ENCODE peak calls at places on chromosomes 6 and 20, in nine cellular contexts. F, I, S, E, B, R, Z, N and V are unnamed samples.

GRCh38 chr6:138115877-138116660 is 8.8 kb upstream of the PERP start:
- DNase-seq in N (peak), B (peak), Z (peak), R (peak), F (peak), I (no peak), S (peak), E (peak), V (peak)

GRCh38 chr6:68008445-68008844 is 626.6 kb upstream of the ADGRB3 start:
- DNase-seq in B (no peak), S (no peak), F (no peak), N (no peak), I (no peak), Z (no peak), R (no peak), E (no peak), V (no peak)

GRCh38 chr6:22921831-22922230 is 352.5 kb downstream of the HDGFL1 start:
- DNase-seq in I (no peak), N (no peak), E (no peak), Z (no peak), B (no peak), S (no peak), F (no peak), R (no peak), V (no peak)

GRCh38 chr6:64983108-64983507 is 723.9 kb downstream of the EYS start:
- DNase-seq in B (no peak), E (no peak), F (no peak), I (no peak), Z (no peak), N (no peak), R (no peak), S (no peak), V (no peak)

GRCh38 chr6:21946298-21946783 is 350.5 kb downstream of the PRL start:
- DNase-seq in R (no peak), B (no peak), Z (peak), I (no peak), E (no peak), N (no peak), F (no peak), S (no peak), V (no peak)

GRCh38 chr6:129029778-129030177 is 146.8 kb downstream of the LAMA2 start:
- DNase-seq in F (no peak), Z (no peak), E (no peak), R (no peak), I (no peak), S (no peak), N (no peak), B (no peak), V (no peak)

GRCh38 chr6:65014006-65014405 is 693.0 kb downstream of the EYS start:
- DNase-seq in I (no peak), Z (no peak), R (no peak), N (no peak), S (no peak), F (no peak), B (no peak), E (no peak), V (no peak)

GRCh38 chr20:62804632-62805364 is at the start of gene OGFR:
- DNase-seq in B (no peak), I (no peak), R (peak), S (peak), Z (peak), F (peak), N (peak), E (peak), V (peak)

GRCh38 chr6:150406948-150407347 is 38.1 kb downstream of the IYD start:
- DNase-seq in N (no peak), S (no peak), Z (no peak), R (no peak), F (no peak), I (no peak), E (no peak), B (no peak), V (no peak)

GRCh38 chr20:56574531-56575142 is 41.6 kb downstream of the FAM209B start:
- DNase-seq in S (no peak), Z (no peak), E (peak), N (no peak), I (no peak), F (no peak), R (no peak), B (no peak), V (no peak)

GRCh38 chr6:114579486-114579885 is 236.7 kb upstream of the HS3ST5 start:
- DNase-seq in B (no peak), F (no peak), I (no peak), S (no peak), N (no peak), Z (no peak), R (no peak), E (no peak), V (no peak)

GRCh38 chr6:131036616-131037015 is 26.4 kb downstream of the EPB41L2 start:
- DNase-seq in E (no peak), I (no peak), N (no peak), Z (no peak), F (no peak), B (no peak), S (no peak), R (no peak), V (no peak)

GRCh38 chr6:14596410-14596809 is 478.8 kb downstream of the CD83 start:
- DNase-seq in S (no peak), R (no peak), F (no peak), N (no peak), I (no peak), Z (peak), B (peak), E (no peak), V (no peak)

GRCh38 chr6:111713196-111713705 is 107.6 kb upstream of the TRAF3IP2 start:
- DNase-seq in R (peak), B (no peak), S (no peak), N (no peak), Z (no peak), I (no peak), F (no peak), E (no peak), V (no peak)

GRCh38 chr20:33940701-33941100 is 53.0 kb upstream of the RALY start:
- DNase-seq in N (no peak), E (no peak), R (peak), Z (no peak), S (no peak), F (no peak), B (no peak), I (no peak), V (no peak)

GRCh38 chr6:87731818-87732661 is 30.0 kb upstream of the AKIRIN2 start:
- DNase-seq in N (peak), B (peak), F (peak), Z (peak), R (peak), E (no peak), S (peak), I (no peak), V (peak)

GRCh38 chr6:30965140-30965601 is 18.3 kb upstream of the MUC21 start:
- DNase-seq in Z (no peak), R (no peak), B (no peak), F (no peak), E (no peak), S (no peak), I (no peak), N (no peak), V (no peak)

GRCh38 chr6:33428219-33428890 is 8.5 kb downstream of the SYNGAP1 start:
- DNase-seq in I (no peak), R (peak), S (peak), B (no peak), N (no peak), Z (no peak), F (peak), E (peak), V (peak)

GRCh38 chr6:25883536-25883935 is 9.5 kb upstream of the SLC17A3 start:
- DNase-seq in I (no peak), N (no peak), Z (no peak), E (no peak), F (no peak), R (no peak), B (no peak), S (no peak), V (no peak)
- H3K27ac ChIP-seq in I (no peak), N (no peak), Z (no peak), E (no peak), F (no peak), R (no peak), B (no peak), S (no peak), V (no peak)

DNA sequence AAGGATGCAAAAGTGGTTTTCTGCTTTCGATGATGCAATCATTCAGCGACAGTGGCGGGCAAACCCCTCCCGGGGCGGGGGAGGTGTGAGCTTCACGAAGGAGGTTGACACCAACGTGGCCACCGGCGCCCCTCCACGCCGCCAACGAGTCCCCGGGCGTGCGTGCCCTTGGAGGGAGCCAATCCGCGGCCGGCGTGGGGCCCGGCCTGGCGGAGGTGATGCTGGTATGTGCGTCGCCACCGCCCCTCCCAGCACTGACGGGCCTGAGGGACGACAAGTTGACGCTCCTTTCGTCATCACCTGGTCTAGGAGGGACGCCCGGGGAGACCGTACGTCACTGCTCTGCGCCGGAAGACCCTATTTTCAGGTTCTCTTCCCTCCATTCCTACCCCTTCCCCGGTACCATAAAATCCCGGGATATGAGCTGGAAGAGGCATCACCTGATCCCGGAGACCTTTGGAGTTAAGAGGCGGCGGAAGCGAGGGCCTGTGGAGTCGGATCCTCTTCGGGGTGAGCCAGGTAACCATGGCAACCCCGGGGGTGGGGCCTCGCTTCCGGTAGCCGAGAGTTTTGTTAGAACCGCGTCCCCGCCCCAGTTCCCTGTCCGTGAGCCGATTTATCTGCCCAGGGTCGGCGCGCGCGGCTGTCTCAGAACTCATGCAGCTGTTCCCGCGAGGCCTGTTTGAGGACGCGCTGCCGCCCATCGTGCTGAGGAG is at the start of gene DXO:
- DNase-seq in F (peak), S (peak), Z (peak), B (peak), N (peak), R (peak), I (peak), E (peak), V (peak)
- TF ChIP-seq POLR2A in F (peak), S (peak), Z (peak), B (no peak), N (peak), R (no peak), I (peak), E (peak), V (peak)

DNA sequence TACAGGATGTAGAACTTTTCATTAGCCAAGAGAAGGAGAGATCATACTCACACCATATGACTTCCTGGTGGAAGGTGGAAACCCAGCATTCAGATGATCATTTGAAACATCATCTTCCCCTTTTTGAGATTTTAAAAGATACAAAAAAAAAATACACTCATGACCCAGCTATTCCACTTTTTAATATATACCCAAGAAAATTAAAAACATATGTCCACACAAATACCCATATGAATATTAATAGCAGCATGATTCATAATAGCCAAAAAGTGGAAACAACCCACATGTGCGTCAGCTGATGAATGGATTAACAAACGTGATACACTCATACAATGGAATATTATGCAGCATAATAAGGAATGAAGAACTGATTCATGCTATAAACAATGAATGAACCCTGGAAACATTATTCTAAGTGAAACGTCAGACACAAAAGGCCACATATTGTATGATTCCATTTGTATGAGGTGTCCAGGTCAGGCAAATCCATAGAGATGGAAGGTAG is 130.0 kb upstream of the SGK1 start:
- DNase-seq in R (no peak), S (no peak), Z (peak), N (no peak), E (no peak), I (no peak), B (no peak), F (no peak), V (no peak)
- H3K4me3 ChIP-seq in R (no peak), S (no peak), Z (no peak), N (no peak), E (no peak), I (no peak), B (no peak), F (no peak), V (no peak)

GRCh38 chr6:140768133-140768532 is 1364.6 kb upstream of the GJE1 start:
- DNase-seq in B (no peak), R (no peak), Z (no peak), E (no peak), I (no peak), S (no peak), N (no peak), F (no peak), V (no peak)

GRCh38 chr6:140774080-140774505 is 1358.6 kb upstream of the GJE1 start:
- DNase-seq in I (no peak), N (no peak), S (no peak), B (peak), Z (peak), R (no peak), E (no peak), F (no peak), V (no peak)

GRCh38 chr6:140777780-140778179 is 1354.9 kb upstream of the GJE1 start:
- DNase-seq in B (no peak), I (no peak), E (no peak), N (no peak), F (no peak), R (no peak), S (no peak), Z (no peak), V (no peak)

DNA sequence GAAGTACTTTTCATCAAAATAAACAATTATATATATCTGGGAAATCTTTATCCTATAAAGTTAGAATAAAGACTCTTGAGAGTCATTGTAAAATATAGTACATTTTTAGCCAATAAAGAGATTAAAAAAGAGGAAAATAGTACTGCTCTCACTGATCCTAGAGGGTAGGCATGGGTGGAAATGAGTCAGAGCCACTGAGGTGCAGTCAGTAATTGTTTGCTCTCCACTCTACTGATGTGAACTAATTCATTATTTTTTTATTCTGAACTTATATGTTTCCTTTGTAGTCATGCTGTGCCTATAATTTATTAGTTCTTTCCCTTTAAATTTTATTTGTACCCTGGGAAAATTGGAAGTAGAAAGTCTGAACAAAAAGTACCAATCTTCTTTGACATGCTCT is 1359.4 kb upstream of the GJE1 start:
- DNase-seq in F (no peak), E (no peak), S (no peak), N (no peak), B (no peak), Z (no peak), R (no peak), I (no peak), V (no peak)
- H3K27ac ChIP-seq in F (no peak), E (no peak), S (no peak), N (no peak), B (no peak), Z (no peak), R (no peak), I (no peak), V (no peak)

DNA sequence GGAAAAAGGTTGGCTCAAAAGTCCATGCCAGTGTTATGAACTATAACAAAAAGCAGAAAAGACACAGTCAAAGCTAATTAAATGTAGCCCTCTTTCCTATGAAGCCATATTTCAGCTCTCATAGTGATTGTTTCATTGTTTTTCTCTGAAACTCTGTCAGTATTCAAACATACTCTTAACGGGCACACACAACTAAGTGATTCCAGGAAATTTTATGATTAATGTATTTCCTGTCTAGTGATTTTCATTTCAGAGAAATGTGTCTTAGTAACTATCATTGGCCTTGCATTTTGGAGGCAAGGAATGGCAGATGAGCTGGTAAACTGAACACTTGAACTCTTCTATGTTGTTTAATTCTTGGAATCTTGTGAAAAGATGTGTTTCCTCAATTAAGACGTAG is 68.0 kb downstream of the CLVS2 start:
- DNase-seq in Z (no peak), R (no peak), S (no peak), B (no peak), E (no peak), I (no peak), F (no peak), N (no peak), V (no peak)
- TF ChIP-seq POLR2A in Z (no peak), R (no peak), S (no peak), B (no peak), E (no peak), I (no peak), F (no peak), N (no peak), V (no peak)

DNA sequence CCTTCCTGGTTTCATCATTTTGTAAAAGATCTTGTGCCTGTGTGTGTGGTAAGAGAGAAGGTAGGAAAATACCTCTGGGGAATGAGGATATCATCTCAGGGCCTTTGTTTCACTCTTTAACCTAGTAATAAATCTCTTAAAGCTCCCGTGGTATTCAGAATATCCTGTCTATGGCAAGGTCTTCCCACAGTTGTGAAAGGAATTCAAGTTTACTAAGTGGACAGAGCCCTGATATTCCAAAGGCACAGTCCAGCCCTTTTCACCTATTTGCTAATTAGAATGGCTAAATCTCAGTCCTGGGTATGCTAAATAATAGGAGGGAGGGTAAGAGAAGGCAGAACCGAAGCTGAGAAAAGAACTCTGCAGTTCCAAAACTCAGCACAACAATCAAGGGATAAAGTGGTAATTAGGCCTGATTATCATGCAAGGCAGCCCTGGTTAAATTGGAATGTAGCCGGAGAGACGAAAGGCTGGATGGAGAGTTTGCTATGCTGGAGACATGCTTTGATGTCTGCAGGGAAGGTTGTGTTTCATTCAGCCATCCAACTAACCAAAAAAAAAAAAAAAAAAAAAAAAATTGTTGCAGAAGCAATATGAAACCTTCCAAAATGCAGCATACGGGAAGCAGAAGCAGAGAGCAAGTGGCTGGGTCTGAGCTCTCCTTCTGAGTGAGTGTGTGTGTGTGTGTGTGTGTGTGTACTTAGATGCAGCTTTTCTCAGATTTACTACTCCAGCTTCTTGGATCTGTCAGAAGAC is 28.5 kb upstream of the PIM1 start:
- DNase-seq in N (peak), E (no peak), R (no peak), I (no peak), Z (peak), F (no peak), B (no peak), S (no peak), V (no peak)
- H3K4me3 ChIP-seq in N (no peak), E (no peak), R (no peak), I (no peak), Z (no peak), F (no peak), B (no peak), S (no peak), V (no peak)

GRCh38 chr6:106574729-106575458 is 54.4 kb downstream of the RTN4IP1 start:
- DNase-seq in B (peak), F (no peak), R (no peak), N (no peak), E (no peak), I (no peak), Z (peak), S (no peak), V (no peak)
- H3K27ac ChIP-seq in B (peak), F (no peak), R (no peak), N (no peak), E (no peak), I (no peak), Z (no peak), S (no peak), V (no peak)

DNA sequence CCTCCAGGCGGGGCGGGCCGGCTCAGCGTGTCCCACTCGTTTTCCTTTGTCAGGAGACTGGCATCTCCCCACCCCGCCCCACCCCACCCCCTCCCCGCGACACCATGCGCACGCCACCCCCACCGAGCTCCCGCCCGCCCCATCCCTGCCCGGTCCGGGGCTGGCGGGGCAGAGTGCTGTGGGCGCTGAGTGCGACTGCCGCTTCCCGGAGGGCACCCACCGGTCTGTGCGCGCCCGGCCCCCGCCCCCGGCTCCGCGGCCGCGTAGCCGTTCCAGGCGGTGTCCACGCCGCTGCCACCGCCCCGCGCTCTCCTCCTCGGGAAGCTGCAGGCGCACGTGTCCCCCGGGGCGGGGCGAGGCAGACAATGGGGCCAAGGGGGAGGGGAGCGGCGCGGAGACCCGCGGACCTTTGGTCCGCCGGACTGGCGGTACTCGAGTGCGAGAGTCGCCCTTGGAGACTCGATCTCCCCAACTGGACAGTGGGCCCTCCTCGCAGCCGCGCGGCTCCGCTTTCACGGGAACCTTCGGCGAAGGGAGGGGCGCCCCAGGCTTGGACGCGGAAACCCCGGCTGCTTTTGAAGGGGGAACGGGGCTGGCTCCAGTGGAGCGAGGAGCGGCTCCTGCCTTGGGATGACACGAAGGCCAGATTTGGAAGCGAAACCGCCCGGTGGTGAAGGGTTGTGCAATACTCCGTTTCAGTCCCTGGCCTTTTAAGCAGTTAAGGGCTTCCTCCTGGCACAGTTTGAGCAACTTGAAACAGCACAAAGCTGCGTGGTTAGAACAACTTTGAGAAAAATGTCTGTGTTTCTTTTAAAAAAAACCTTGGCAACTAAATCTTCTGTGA is 1.1 kb upstream of the SYNCRIP start:
- DNase-seq in I (peak), Z (peak), S (peak), F (peak), N (peak), B (peak), R (peak), E (peak), V (peak)
- TF ChIP-seq POLR2A in I (peak), Z (peak), S (peak), F (peak), N (peak), B (no peak), R (peak), E (peak), V (peak)

GRCh38 chr20:44170796-44171410 is 16.1 kb downstream of the JPH2 start:
- DNase-seq in Z (no peak), S (no peak), N (no peak), I (no peak), R (no peak), F (no peak), B (no peak), E (no peak), V (no peak)
- H3K4me3 ChIP-seq in Z (no peak), S (no peak), N (no peak), I (no peak), R (no peak), F (no peak), B (no peak), E (no peak), V (no peak)